ENCODE peak calls at places on chromosomes 2 and 18, in ten cellular contexts. One of them, this sample, is unnamed.
A peak's percentile ranks its signal among the peaks of the same experiment; 100 is the strongest.

GRCh38 chr2:27059141-27059820 is 7.8 kb downstream of the AGBL5 start:
- DNase-seq in NCI-H345: no peak
- DNase-seq in AG04449: no peak
- DNase-seq in SK-MEL-5: no peak
- DNase-seq in CD4-positive, alpha-beta memory T cell: no peak
- DNase-seq in AG10803: no peak
- DNase-seq in cardiac fibroblast: peak; percentile 37
- DNase-seq in GM23248: no peak
- DNase-seq in kidney tubule cell: no peak
- DNase-seq in NCI-H748 treated with DMSO at 0.1 percent for 48 hours: no peak
- DNase-seq in this sample: no peak

GRCh38 chr2:195382186-195382585 is 274.8 kb upstream of the SLC39A10 start:
- DNase-seq in CD4-positive, alpha-beta memory T cell: peak; percentile 39
- DNase-seq in AG04449: no peak
- DNase-seq in kidney tubule cell: no peak
- DNase-seq in cardiac fibroblast: no peak
- DNase-seq in NCI-H345: no peak
- DNase-seq in AG10803: no peak
- DNase-seq in SK-MEL-5: no peak
- DNase-seq in NCI-H748 treated with DMSO at 0.1 percent for 48 hours: no peak
- DNase-seq in GM23248: no peak
- DNase-seq in this sample: no peak

GRCh38 chr18:7094432-7094831 is 23.2 kb downstream of the LAMA1 start:
- DNase-seq in AG04449: no peak
- DNase-seq in NCI-H748 treated with DMSO at 0.1 percent for 48 hours: no peak
- DNase-seq in CD4-positive, alpha-beta memory T cell: no peak
- DNase-seq in AG10803: no peak
- DNase-seq in SK-MEL-5: no peak
- DNase-seq in GM23248: no peak
- DNase-seq in kidney tubule cell: peak; percentile 45
- DNase-seq in cardiac fibroblast: no peak
- DNase-seq in NCI-H345: no peak
- DNase-seq in this sample: no peak

GRCh38 chr2:68714866-68715265 is 19.7 kb upstream of the ARHGAP25 start:
- DNase-seq in CD4-positive, alpha-beta memory T cell: no peak
- DNase-seq in kidney tubule cell: peak; percentile 40
- DNase-seq in cardiac fibroblast: peak; percentile 5
- DNase-seq in NCI-H345: no peak
- DNase-seq in SK-MEL-5: peak; percentile 46
- DNase-seq in GM23248: peak; percentile 6
- DNase-seq in NCI-H748 treated with DMSO at 0.1 percent for 48 hours: no peak
- DNase-seq in AG10803: no peak
- DNase-seq in AG04449: no peak
- DNase-seq in this sample: no peak

GRCh38 chr18:79485788-79486355 is 90.1 kb downstream of the NFATC1 start:
- DNase-seq in AG04449: peak; percentile 81
- DNase-seq in NCI-H748 treated with DMSO at 0.1 percent for 48 hours: no peak
- DNase-seq in cardiac fibroblast: peak; percentile 90
- DNase-seq in NCI-H345: no peak
- DNase-seq in AG10803: peak; percentile 93
- DNase-seq in GM23248: peak; percentile 95
- DNase-seq in SK-MEL-5: no peak
- DNase-seq in CD4-positive, alpha-beta memory T cell: no peak
- DNase-seq in kidney tubule cell: no peak
- DNase-seq in this sample: peak; percentile 65

GRCh38 chr2:224645722-224646121 is 60.6 kb upstream of the CUL3 start:
- DNase-seq in AG10803: no peak
- DNase-seq in GM23248: no peak
- DNase-seq in cardiac fibroblast: no peak
- DNase-seq in SK-MEL-5: no peak
- DNase-seq in AG04449: no peak
- DNase-seq in CD4-positive, alpha-beta memory T cell: no peak
- DNase-seq in NCI-H748 treated with DMSO at 0.1 percent for 48 hours: peak; percentile 57
- DNase-seq in kidney tubule cell: peak; percentile 6
- DNase-seq in NCI-H345: peak; percentile 43
- DNase-seq in this sample: no peak

GRCh38 chr2:163778045-163778753 is 42.4 kb upstream of the FIGN start:
- DNase-seq in kidney tubule cell: peak; percentile 98
- DNase-seq in GM23248: peak; percentile 70
- DNase-seq in SK-MEL-5: no peak
- DNase-seq in cardiac fibroblast: peak; percentile 82
- DNase-seq in AG04449: peak; percentile 90
- DNase-seq in NCI-H748 treated with DMSO at 0.1 percent for 48 hours: no peak
- DNase-seq in NCI-H345: no peak
- DNase-seq in AG10803: peak; percentile 92
- DNase-seq in CD4-positive, alpha-beta memory T cell: no peak
- DNase-seq in this sample: peak; percentile 87

GRCh38 chr2:18719978-18720775 is 130.8 kb upstream of the NT5C1B start:
- DNase-seq in AG10803: peak; percentile 61
- DNase-seq in cardiac fibroblast: peak; percentile 79
- DNase-seq in NCI-H345: no peak
- DNase-seq in NCI-H748 treated with DMSO at 0.1 percent for 48 hours: no peak
- DNase-seq in SK-MEL-5: no peak
- DNase-seq in CD4-positive, alpha-beta memory T cell: no peak
- DNase-seq in kidney tubule cell: peak; percentile 72
- DNase-seq in GM23248: peak; percentile 69
- DNase-seq in AG04449: peak; percentile 40
- DNase-seq in this sample: peak; percentile 21

GRCh38 chr2:88053301-88053700 is 2.3 kb downstream of the KRCC1 start:
- DNase-seq in kidney tubule cell: no peak
- DNase-seq in AG10803: peak; percentile 97
- DNase-seq in NCI-H345: no peak
- DNase-seq in CD4-positive, alpha-beta memory T cell: no peak
- DNase-seq in NCI-H748 treated with DMSO at 0.1 percent for 48 hours: no peak
- DNase-seq in AG04449: peak; percentile 52
- DNase-seq in cardiac fibroblast: peak; percentile 62
- DNase-seq in SK-MEL-5: no peak
- DNase-seq in GM23248: peak; percentile 73
- DNase-seq in this sample: no peak

GRCh38 chr18:2087877-2088673 is 483.2 kb downstream of the METTL4 start:
- DNase-seq in AG04449: no peak
- DNase-seq in CD4-positive, alpha-beta memory T cell: no peak
- DNase-seq in NCI-H748 treated with DMSO at 0.1 percent for 48 hours: no peak
- DNase-seq in SK-MEL-5: no peak
- DNase-seq in cardiac fibroblast: peak; percentile 77
- DNase-seq in GM23248: no peak
- DNase-seq in AG10803: peak; percentile 53
- DNase-seq in kidney tubule cell: no peak
- DNase-seq in NCI-H345: no peak
- DNase-seq in this sample: no peak

GRCh38 chr2:113922335-113922734 is 32.4 kb downstream of the ACTR3 start:
- DNase-seq in NCI-H748 treated with DMSO at 0.1 percent for 48 hours: no peak
- DNase-seq in SK-MEL-5: no peak
- DNase-seq in GM23248: no peak
- DNase-seq in AG10803: no peak
- DNase-seq in NCI-H345: no peak
- DNase-seq in cardiac fibroblast: no peak
- DNase-seq in kidney tubule cell: no peak
- DNase-seq in CD4-positive, alpha-beta memory T cell: no peak
- DNase-seq in AG04449: no peak
- DNase-seq in this sample: no peak

GRCh38 chr18:22836932-22837331 is 96.2 kb upstream of the RBBP8 start:
- DNase-seq in SK-MEL-5: no peak
- DNase-seq in AG04449: no peak
- DNase-seq in kidney tubule cell: no peak
- DNase-seq in cardiac fibroblast: no peak
- DNase-seq in AG10803: no peak
- DNase-seq in CD4-positive, alpha-beta memory T cell: no peak
- DNase-seq in NCI-H748 treated with DMSO at 0.1 percent for 48 hours: no peak
- DNase-seq in NCI-H345: no peak
- DNase-seq in GM23248: no peak
- DNase-seq in this sample: no peak

GRCh38 chr18:75462178-75462832 is 34.8 kb upstream of the SMIM21 start:
- DNase-seq in AG04449: no peak
- DNase-seq in cardiac fibroblast: no peak
- DNase-seq in SK-MEL-5: no peak
- DNase-seq in AG10803: no peak
- DNase-seq in kidney tubule cell: no peak
- DNase-seq in NCI-H748 treated with DMSO at 0.1 percent for 48 hours: no peak
- DNase-seq in NCI-H345: no peak
- DNase-seq in CD4-positive, alpha-beta memory T cell: no peak
- DNase-seq in GM23248: no peak
- DNase-seq in this sample: no peak

This sample was measured in MG63.